ENCODE peak calls at places on chromosomes 12 and 14, in five cellular contexts. D is BJ, K is epithelial cell of esophagus, C is ovary, Q is choroid plexus epithelial cell. N is an unnamed sample.

GRCh38 chr14:102185360-102185759 is 45.7 kb downstream of the WDR20 start:
- DNase-seq in K (peak), Q (no peak), D (no peak), C (no peak), N (no peak)

GRCh38 chr14:60647837-60648168 is 1.5 kb downstream of the SIX1 start:
- DNase-seq in D (no peak), Q (no peak), K (no peak), C (no peak), N (no peak)

GRCh38 chr14:73211251-73211650 is 26.1 kb upstream of the PAPLN start:
- DNase-seq in D (no peak), Q (no peak), K (no peak), C (no peak), N (no peak)

GRCh38 chr12:11508699-11509098 is 113.3 kb upstream of the PRB2 start:
- DNase-seq in C (no peak), D (no peak), Q (peak), K (peak), N (no peak)

GRCh38 chr14:105021656-105022275 is 883 bp upstream of the CDCA4 start:
- DNase-seq in C (peak), D (no peak), Q (peak), K (peak), N (peak)

GRCh38 chr14:89719371-89720075 is 235.0 kb downstream of the EFCAB11 start:
- DNase-seq in D (no peak), K (no peak), Q (no peak), C (no peak), N (no peak)

GRCh38 chr14:91021991-91022621 is 38.3 kb downstream of the RPS6KA5 start:
- DNase-seq in C (no peak), K (no peak), D (no peak), Q (no peak), N (no peak)

GRCh38 chr12:119936705-119937323 is 52.2 kb upstream of the BICDL1 start:
- DNase-seq in K (peak), D (no peak), Q (no peak), C (no peak), N (no peak)

GRCh38 chr14:52286659-52287649 is 19.5 kb downstream of the PTGDR start:
- DNase-seq in C (no peak), K (no peak), Q (peak), D (no peak), N (no peak)

GRCh38 chr12:4956968-4957367 is 47.3 kb downstream of the KCNA1 start:
- DNase-seq in K (no peak), D (no peak), Q (no peak), C (no peak), N (no peak)

GRCh38 chr12:31494455-31494854 is 96.5 kb downstream of the DENND5B start:
- DNase-seq in D (no peak), Q (no peak), C (no peak), K (no peak), N (no peak)

GRCh38 chr12:52615912-52616311 is 2.4 kb downstream of the KRT73 start:
- DNase-seq in D (no peak), Q (no peak), K (no peak), C (no peak), N (no peak)

GRCh38 chr14:90429764-90430163 is 32.9 kb downstream of the CALM1 start:
- DNase-seq in K (no peak), C (no peak), Q (no peak), D (no peak), N (no peak)

GRCh38 chr14:61644834-61645233 is 50.5 kb upstream of the HIF1A start:
- DNase-seq in K (no peak), Q (peak), D (no peak), C (no peak), N (peak)

GRCh38 chr14:64880382-64881121 is 845 bp upstream of the SPTB start:
- DNase-seq in D (no peak), C (no peak), K (no peak), Q (no peak), N (peak)

GRCh38 chr14:87013583-87013982 is 979.4 kb downstream of the GALC start:
- DNase-seq in C (no peak), Q (peak), K (peak), D (peak), N (no peak)

GRCh38 chr14:39673141-39674133 is 241.2 kb upstream of the FBXO33 start:
- DNase-seq in D (no peak), K (peak), C (no peak), Q (peak), N (no peak)

GRCh38 chr12:64665506-64665905 is 55.2 kb downstream of the RASSF3 start:
- DNase-seq in C (no peak), K (no peak), D (no peak), Q (peak), N (no peak)

GRCh38 chr14:96104469-96105057 is 65.4 kb downstream of the C14orf132 start:
- DNase-seq in D (peak), K (peak), C (peak), Q (peak), N (no peak)

GRCh38 chr14:86625637-86626036 is 1095.7 kb downstream of the FLRT2 start:
- DNase-seq in K (no peak), D (no peak), C (no peak), Q (no peak), N (no peak)

GRCh38 chr12:132281021-132281420 is 48.4 kb downstream of the GALNT9 start:
- DNase-seq in Q (no peak), K (no peak), C (no peak), D (no peak), N (no peak)

GRCh38 chr12:127926004-127926403 is 341.0 kb upstream of the TMEM132C start:
- DNase-seq in K (no peak), Q (peak), D (no peak), C (no peak), N (no peak)

GRCh38 chr12:71746983-71747611 is 7.6 kb upstream of the RAB21 start:
- DNase-seq in C (peak), K (peak), D (no peak), Q (peak), N (peak)

GRCh38 chr12:110266980-110267620 is 13.9 kb upstream of the ATP2A2 start:
- DNase-seq in C (peak), Q (peak), D (peak), K (peak), N (peak)

DNA sequence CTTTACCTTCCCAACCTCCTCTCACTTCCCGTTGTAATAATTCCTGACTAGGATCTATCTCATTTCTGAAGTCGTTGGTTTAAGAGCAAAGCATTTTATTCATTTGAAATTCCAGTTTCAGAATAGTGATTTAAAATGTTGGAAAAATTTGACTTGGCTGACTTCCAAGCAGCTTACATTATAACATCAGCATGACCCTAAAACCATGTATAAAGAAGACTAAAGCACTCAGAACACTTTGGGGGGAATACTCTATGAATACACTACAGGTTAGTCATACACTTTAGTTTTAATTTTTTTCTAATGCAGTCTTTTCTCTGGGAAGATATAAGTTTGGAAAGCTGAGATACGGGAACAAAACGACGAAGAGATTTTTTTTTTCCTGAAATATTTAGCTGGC is 161.1 kb downstream of the BTG1 start:
- DNase-seq in K (no peak), Q (peak), C (no peak), D (no peak), N (no peak)
- H3K4me3 ChIP-seq in K (no peak), Q (no peak), C (no peak), D (no peak), N (no peak)

GRCh38 chr12:80709811-80710726 is 2.6 kb downstream of the MYF6 start:
- DNase-seq in Q (peak), C (no peak), K (peak), D (no peak), N (no peak)
- TF ChIP-seq CTCF in Q (peak), C (no peak), K (peak), D (no peak), N (peak)

GRCh38 chr12:47758584-47758833 is 171 bp downstream of the RAPGEF3 start:
- DNase-seq in Q (no peak), K (no peak), C (no peak), D (no peak), N (no peak)

GRCh38 chr12:47757840-47758583 is 668 bp downstream of the RAPGEF3 start:
- DNase-seq in D (no peak), K (no peak), C (peak), Q (no peak), N (no peak)

GRCh38 chr12:47755655-47756562 is 2.8 kb downstream of the RAPGEF3 start:
- DNase-seq in C (no peak), K (no peak), D (no peak), Q (no peak), N (no peak)

GRCh38 chr12:47758834-47759690 is at the start of gene RAPGEF3:
- DNase-seq in C (peak), D (no peak), Q (peak), K (peak), N (peak)

DNA sequence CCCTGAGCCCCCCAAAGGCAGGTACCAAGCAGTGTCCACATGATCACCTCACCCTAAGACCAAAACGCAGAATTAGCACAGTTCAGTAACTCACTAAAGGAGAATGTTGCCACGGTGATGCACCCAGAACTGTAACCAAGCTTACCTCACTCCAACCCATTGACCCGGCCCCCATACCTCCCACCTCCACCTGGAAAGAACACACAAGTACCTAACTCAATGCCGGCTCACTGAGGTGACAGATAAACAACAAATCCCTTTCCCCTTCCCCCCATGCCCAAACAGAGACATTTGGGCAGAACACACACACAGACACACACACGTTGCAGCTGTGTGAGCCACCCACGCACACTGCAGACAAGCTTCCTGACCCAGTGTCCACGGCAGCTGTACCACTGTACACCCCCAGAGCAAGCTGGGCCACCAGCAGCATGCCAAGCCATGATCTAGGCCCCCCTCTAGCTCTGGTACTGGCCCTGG is 1.3 kb downstream of the RAPGEF3 start:
- DNase-seq in K (no peak), C (no peak), Q (no peak), D (no peak), N (no peak)
- H3K4me3 ChIP-seq in K (no peak), C (peak), Q (peak), D (no peak), N (no peak)

DNA sequence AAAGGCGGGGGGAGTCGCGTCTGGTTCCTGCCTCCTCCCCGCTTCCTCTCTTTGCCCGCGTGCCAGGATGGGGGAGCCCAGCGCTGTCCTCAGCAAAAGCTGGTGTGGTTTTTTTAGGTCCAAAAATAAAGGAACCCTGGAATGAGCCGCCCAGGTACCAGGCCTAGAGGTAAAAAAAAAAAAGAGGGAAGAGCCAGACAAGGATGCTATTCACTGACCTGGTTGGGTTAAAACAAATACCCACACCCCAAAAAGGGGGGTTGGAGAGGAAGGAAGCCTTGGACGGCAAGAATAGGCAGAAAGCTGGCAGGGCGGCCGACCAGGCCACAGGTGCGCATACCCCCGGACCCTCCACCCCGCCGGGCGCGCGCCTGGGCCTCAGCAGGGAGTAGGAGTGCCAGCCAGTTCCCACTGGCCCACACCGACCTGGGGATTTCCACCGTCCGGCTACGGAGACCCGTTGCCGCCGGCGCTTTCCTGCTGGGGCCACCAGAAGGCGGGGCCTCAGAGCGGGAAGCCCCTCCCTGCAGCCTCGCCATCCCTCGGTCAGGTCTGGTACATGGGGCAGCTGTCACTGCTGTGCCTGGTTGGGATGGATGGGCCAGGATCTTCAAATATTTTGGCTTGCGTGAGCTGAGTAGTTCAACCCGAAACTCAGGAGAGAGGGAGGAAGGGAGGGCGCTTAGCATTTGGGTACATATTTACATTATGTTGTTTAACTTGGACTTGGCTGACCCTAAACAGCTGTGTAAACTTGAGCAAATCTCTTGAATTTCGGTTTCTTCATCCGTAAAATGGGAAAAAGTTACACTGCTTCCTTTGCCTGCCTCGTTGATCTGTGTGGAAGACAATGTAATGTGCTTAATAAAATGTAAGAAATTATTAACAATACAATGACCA is 5.4 kb upstream of the IRF2BPL start:
- DNase-seq in C (peak), D (no peak), K (peak), Q (peak), N (peak)
- TF ChIP-seq CTCF in C (no peak), D (no peak), K (no peak), Q (no peak), N (no peak)